ENCODE peak calls at places on chromosomes 6 and 20, in four cellular contexts. Z is WTC11, L is K562, C is HepG2. M is an unnamed sample.

GRCh38 chr6:143966291-143966690 is 41.8 kb downstream of the PLAGL1 start:
- DNase-seq in Z (no peak), L (no peak), C (no peak), M (no peak)

GRCh38 chr6:41271901-41272395 is 14.5 kb downstream of the TREM1 start:
- DNase-seq in Z (no peak), L (no peak), C (no peak), M (no peak)

GRCh38 chr6:153231048-153231635 is 100.1 kb upstream of the RGS17 start:
- DNase-seq in Z (peak; percentile 87), L (peak; percentile 14), C (peak; percentile 40), M (peak; percentile 48)

GRCh38 chr20:39105551-39105950 is 143.4 kb downstream of the DHX35 start:
- DNase-seq in Z (no peak), L (peak; percentile 39), C (no peak), M (no peak)

GRCh38 chr6:109503327-109504224 is 20.6 kb upstream of the ZBTB24 start:
- DNase-seq in Z (no peak), L (no peak), C (no peak), M (no peak)

GRCh38 chr6:144434308-144434990 is 149.3 kb downstream of the UTRN start:
- DNase-seq in Z (no peak), L (no peak), C (no peak), M (no peak)

GRCh38 chr6:40819182-40819834 is 219.7 kb downstream of the UNC5CL start:
- DNase-seq in Z (no peak), L (no peak), C (no peak), M (no peak)

GRCh38 chr6:33315753-33316602 is 1.6 kb downstream of the ZBTB22 start:
- DNase-seq in Z (no peak), L (no peak), C (no peak), M (no peak)

GRCh38 chr6:159181914-159182313 is 12.7 kb downstream of the FNDC1 start:
- DNase-seq in Z (no peak), L (no peak), C (no peak), M (no peak)

GRCh38 chr6:11714116-11714797 is 64.3 kb downstream of the ADTRP start:
- DNase-seq in Z (no peak), L (no peak), C (no peak), M (no peak)

GRCh38 chr6:54419885-54420284 is 111.6 kb downstream of the TINAG start:
- DNase-seq in Z (no peak), L (no peak), C (no peak), M (peak; percentile 1)

GRCh38 chr6:147873826-147874225 is 365.3 kb downstream of the SAMD5 start:
- DNase-seq in Z (no peak), L (no peak), C (no peak), M (no peak)

GRCh38 chr20:33262658-33263065 is 20.4 kb upstream of the BPIFB1 start:
- DNase-seq in Z (peak; percentile 63), L (peak; percentile 20), C (peak; percentile 82), M (no peak)

GRCh38 chr6:111981441-111981840 is 72.5 kb upstream of the CCN6 start:
- DNase-seq in Z (no peak), L (no peak), C (no peak), M (no peak)

GRCh38 chr6:70547313-70547712 is 19.4 kb upstream of the SDHAF4 start:
- DNase-seq in Z (no peak), L (no peak), C (no peak), M (no peak)

GRCh38 chr20:35720165-35721123 is 21.2 kb downstream of the ROMO1 start:
- DNase-seq in Z (no peak), L (no peak), C (no peak), M (no peak)

DNA sequence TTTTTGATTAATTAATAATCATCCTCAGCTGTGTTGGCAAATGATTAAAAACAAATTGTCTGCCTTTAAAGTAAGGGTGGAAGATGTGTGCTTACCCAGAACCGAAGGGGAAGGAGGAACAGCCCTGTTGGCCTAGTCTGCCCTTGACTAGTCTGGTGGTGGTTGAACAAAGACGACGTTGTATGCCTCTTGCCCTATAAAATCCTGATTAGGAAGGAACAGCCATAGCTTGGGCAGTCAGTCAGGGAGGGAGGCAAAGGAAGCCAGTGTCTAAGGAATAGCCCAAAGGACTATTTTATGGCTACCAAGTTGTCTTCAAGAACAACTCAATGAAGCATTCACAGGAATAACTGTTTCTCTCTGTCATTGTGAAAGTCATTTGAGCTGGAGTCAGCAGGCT is 70.7 kb downstream of the PRDM1 start:
- DNase-seq in Z (no peak), L (no peak), C (no peak), M (no peak)
- TF ChIP-seq MAX in Z (no peak), L (no peak), C (no peak), M (no peak)

GRCh38 chr6:5752282-5752681 is 254.4 kb downstream of the NRN1 start:
- DNase-seq in Z (no peak), L (no peak), C (no peak), M (no peak)
- TF ChIP-seq NR3C1 in Z (no peak), L (no peak), C (no peak), M (no peak)

GRCh38 chr6:44920952-44921491 is 407.1 kb upstream of the RUNX2 start:
- DNase-seq in Z (no peak), L (no peak), C (peak; percentile 81), M (no peak)

GRCh38 chr6:44917430-44917829 is 410.7 kb upstream of the RUNX2 start:
- DNase-seq in Z (no peak), L (no peak), C (no peak), M (no peak)

GRCh38 chr6:44918893-44919292 is 409.2 kb upstream of the RUNX2 start:
- DNase-seq in Z (no peak), L (no peak), C (no peak), M (no peak)

DNA sequence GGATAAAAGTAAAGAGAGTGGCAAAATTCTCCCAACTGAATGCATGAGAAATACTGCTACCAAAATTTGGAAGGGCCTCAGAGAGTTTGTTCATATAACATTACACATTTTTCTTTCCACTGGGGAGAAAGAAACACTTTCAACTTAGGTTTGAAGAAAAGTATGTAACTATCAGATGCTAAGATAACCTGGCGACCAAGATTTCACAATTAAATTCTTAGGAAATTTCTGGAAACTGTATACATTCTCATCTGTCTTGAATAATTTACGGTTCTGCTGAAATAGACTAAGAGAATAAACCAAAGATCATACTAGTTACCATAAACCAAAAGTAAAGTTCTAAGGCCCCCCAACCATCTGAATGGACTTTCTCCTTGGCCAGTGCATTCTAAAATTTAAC is 413.0 kb upstream of the RUNX2 start:
- DNase-seq in Z (no peak), L (no peak), C (no peak), M (no peak)
- TF ChIP-seq MAX in Z (no peak), L (no peak), C (no peak), M (no peak)

DNA sequence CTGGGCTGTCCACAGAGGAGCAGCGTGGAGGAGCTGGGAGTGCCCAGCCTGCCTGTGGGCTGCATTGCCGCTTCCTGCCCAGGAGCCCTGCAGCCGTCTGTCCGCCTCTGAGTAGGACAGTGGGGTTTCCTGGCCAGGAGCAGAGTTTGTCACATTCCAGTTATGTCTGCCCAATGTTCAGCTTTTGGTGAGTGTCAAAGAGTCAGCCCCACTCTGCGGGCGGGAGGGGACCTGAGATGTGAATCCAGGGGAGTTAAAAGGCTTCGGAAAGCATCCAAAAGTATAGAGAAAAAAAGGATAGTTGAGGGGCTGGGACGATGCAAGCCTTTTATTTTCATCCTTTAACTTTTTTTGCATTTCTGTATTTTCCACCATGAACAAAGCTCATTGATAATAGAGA is 7.2 kb upstream of the GATA5 start:
- DNase-seq in Z (no peak), L (no peak), C (no peak), M (no peak)
- TF ChIP-seq NR3C1 in Z (no peak), L (no peak), C (no peak), M (no peak)

GRCh38 chr6:169315830-169316614 is 62.4 kb upstream of the THBS2 start:
- DNase-seq in Z (no peak), L (no peak), C (no peak), M (no peak)

GRCh38 chr6:169313347-169314010 is 59.8 kb upstream of the THBS2 start:
- DNase-seq in Z (no peak), L (no peak), C (no peak), M (no peak)

GRCh38 chr6:169316651-169317050 is 63.0 kb upstream of the THBS2 start:
- DNase-seq in Z (no peak), L (no peak), C (no peak), M (no peak)

GRCh38 chr6:169310983-169311382 is 57.3 kb upstream of the THBS2 start:
- DNase-seq in Z (no peak), L (no peak), C (no peak), M (no peak)

GRCh38 chr6:169312658-169313346 is 59.2 kb upstream of the THBS2 start:
- DNase-seq in Z (no peak), L (no peak), C (peak; percentile 18), M (no peak)
- TF ChIP-seq MAX in Z (no peak), L (no peak), C (no peak), M (no peak)

GRCh38 chr6:123899745-123900144 is 96.1 kb downstream of the NKAIN2 start:
- DNase-seq in Z (no peak), L (no peak), C (no peak), M (no peak)
- TF ChIP-seq NR3C1 in Z (no peak), L (no peak), C (no peak), M (no peak)

GRCh38 chr20:52601295-52601971 is 370.7 kb upstream of the TSHZ2 start:
- DNase-seq in Z (no peak), L (no peak), C (no peak), M (no peak)
- TF ChIP-seq MAX in Z (no peak), L (no peak), C (no peak), M (no peak)

GRCh38 chr6:30883743-30884520 is at the start of gene DDR1:
- DNase-seq in Z (peak; percentile 58), L (peak; percentile 95), C (peak; percentile 38), M (peak; percentile 49)

GRCh38 chr6:30886897-30887255 is 2.6 kb downstream of the DDR1 start:
- DNase-seq in Z (no peak), L (no peak), C (no peak), M (no peak)

GRCh38 chr6:30885999-30886896 is 1.9 kb downstream of the DDR1 start:
- DNase-seq in Z (peak; percentile 90), L (peak; percentile 85), C (peak; percentile 95), M (peak; percentile 87)

GRCh38 chr6:30884521-30885480 is 482 bp downstream of the DDR1 start:
- DNase-seq in Z (peak; percentile 57), L (peak; percentile 79), C (no peak), M (no peak)

DNA sequence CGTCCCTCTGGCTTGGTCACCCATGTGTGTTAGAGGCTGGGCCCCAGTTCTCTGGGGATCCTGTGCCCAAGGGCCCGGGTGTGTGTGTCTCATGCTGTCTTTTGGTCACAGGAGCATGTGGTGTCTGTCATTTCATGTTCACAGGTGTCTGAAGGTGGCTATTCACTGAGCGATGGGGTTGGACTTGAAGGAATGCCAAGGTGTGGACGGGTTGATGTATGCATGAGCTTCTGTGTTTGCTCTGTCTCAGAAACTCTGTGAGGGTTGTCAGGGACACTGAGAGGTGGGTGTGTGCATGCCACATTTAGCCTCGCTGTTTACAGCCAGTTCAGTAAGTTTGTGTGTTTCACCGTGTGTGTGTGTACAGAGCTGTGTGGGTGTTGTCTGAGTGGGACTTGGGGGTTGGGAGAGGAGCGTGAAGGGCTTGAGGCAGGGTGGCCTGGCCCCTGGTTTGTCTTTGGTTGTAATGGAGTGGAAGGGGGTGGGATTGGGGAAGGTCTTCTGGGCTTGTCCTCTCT is 1.2 kb downstream of the DDR1 start:
- DNase-seq in Z (no peak), L (no peak), C (peak; percentile 70), M (peak; percentile 60)
- TF ChIP-seq NR3C1 in Z (no peak), L (no peak), C (no peak), M (no peak)

DNA sequence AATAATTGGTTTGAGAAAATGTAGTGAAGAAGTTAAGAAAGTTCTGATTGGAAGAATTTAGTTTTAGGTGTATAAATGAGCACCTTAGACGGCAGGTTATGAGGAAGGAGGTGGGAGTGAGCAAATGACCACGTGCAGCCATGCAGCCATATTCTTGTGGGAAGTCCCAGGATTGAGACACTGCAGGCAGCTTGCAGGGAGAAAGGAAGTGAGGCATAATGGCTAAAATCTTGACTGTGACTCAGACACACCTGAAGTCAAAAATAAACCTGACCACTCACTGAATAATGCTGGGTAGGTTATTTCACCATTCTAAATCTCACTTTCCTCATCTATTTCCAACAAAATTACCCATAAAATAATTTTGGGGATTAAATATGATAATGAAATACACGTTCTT is 16.6 kb downstream of the DSE start:
- DNase-seq in Z (no peak), L (no peak), C (no peak), M (no peak)
- TF ChIP-seq MAX in Z (no peak), L (no peak), C (no peak), M (peak; percentile 50)